ENCODE peak calls at places on chromosome 1, in six cellular contexts. G is esophagus squamous epithelium, A is PC-3, R is tibial nerve, J is breast epithelium, N is A673. T is an unnamed sample. For H3K4me1 and H3K36me3, the result is how much of the 10 kb centered on the place peaks cover.

GRCh38 chr1:201504799-201505504 is 2.0 kb downstream of the CSRP1 start:
- DNase-seq in A (peak), R (no peak), J (no peak), G (no peak), N (no peak), T (no peak)

GRCh38 chr1:178564086-178564782 is 51.3 kb downstream of the TEX35 start:
- DNase-seq in J (no peak), N (no peak), A (no peak), R (no peak), G (no peak), T (no peak)

GRCh38 chr1:116760487-116760886 is 6.3 kb downstream of the CD2 start:
- DNase-seq in R (no peak), J (no peak), G (no peak), N (no peak), A (no peak), T (no peak)

GRCh38 chr1:22533244-22533643 is 30.0 kb upstream of the EPHA8 start:
- DNase-seq in N (no peak), R (no peak), J (no peak), G (no peak), A (no peak), T (no peak)

GRCh38 chr1:18326171-18326950 is 154.4 kb upstream of the KLHDC7A start:
- DNase-seq in J (no peak), A (no peak), N (no peak), G (no peak), R (no peak), T (no peak)

GRCh38 chr1:54137532-54138061 is 15.2 kb downstream of the CDCP2 start:
- DNase-seq in R (no peak), G (no peak), N (no peak), A (peak), J (no peak), T (no peak)

GRCh38 chr1:41668967-41669366 is 184.5 kb upstream of the EDN2 start:
- DNase-seq in G (no peak), A (no peak), R (no peak), N (no peak), J (peak), T (no peak)

GRCh38 chr1:17798011-17798410 is 42.9 kb downstream of the ACTL8 start:
- DNase-seq in A (no peak), R (no peak), N (no peak), J (no peak), G (no peak), T (no peak)

GRCh38 chr1:229116114-229116513 is 154.8 kb upstream of the RAB4A start:
- DNase-seq in A (no peak), J (no peak), G (no peak), N (no peak), R (no peak), T (no peak)

GRCh38 chr1:155012760-155013602 is 10.4 kb downstream of the ZBTB7B start:
- DNase-seq in N (no peak), A (no peak), G (no peak), R (no peak), J (no peak), T (no peak)

GRCh38 chr1:3692593-3692992 is 40.3 kb downstream of the TP73 start:
- DNase-seq in R (no peak), A (no peak), G (no peak), N (no peak), J (no peak), T (no peak)

GRCh38 chr1:66919828-66920227 is 4.8 kb downstream of the DNAI4 start:
- DNase-seq in N (no peak), R (no peak), A (no peak), J (no peak), G (no peak), T (no peak)

GRCh38 chr1:156167536-156167935 is 14.2 kb downstream of the SEMA4A start:
- DNase-seq in N (peak), R (no peak), G (no peak), A (no peak), J (no peak), T (no peak)

GRCh38 chr1:16017461-16018303 is at the start of gene HSPB7:
- DNase-seq in G (no peak), J (no peak), R (peak), A (no peak), N (no peak), T (peak)

GRCh38 chr1:119767486-119767885 is 1.2 kb downstream of the HMGCS2 start:
- DNase-seq in R (no peak), J (no peak), G (no peak), A (peak), N (peak), T (no peak)

GRCh38 chr1:89104687-89105086 is 21.2 kb downstream of the GBP2 start:
- DNase-seq in N (no peak), A (no peak), R (no peak), J (no peak), G (no peak), T (no peak)

GRCh38 chr1:245751111-245751510 is 596.3 kb downstream of the KIF26B start:
- DNase-seq in N (no peak), G (no peak), A (no peak), R (no peak), J (no peak), T (no peak)

GRCh38 chr1:11749203-11749689 is 12.7 kb upstream of the C1orf167 start:
- DNase-seq in A (no peak), R (no peak), J (no peak), G (no peak), N (peak), T (no peak)

GRCh38 chr1:61241411-61241838 is 159.1 kb downstream of the NFIA start:
- DNase-seq in N (no peak), A (peak), J (no peak), G (no peak), R (peak), T (peak)

GRCh38 chr1:182718311-182718710 is 33.9 kb upstream of the RGS8 start:
- DNase-seq in A (no peak), J (no peak), G (no peak), R (no peak), N (no peak), T (no peak)

GRCh38 chr1:6870571-6870970 is 85.3 kb downstream of the CAMTA1 start:
- DNase-seq in A (no peak), N (no peak), G (no peak), J (no peak), R (no peak), T (no peak)

GRCh38 chr1:32894019-32894600 is 7.1 kb downstream of the TMEM54 start:
- DNase-seq in J (no peak), N (no peak), A (no peak), R (no peak), G (no peak), T (no peak)

GRCh38 chr1:246142320-246142893 is 364.7 kb downstream of the SMYD3 start:
- DNase-seq in G (no peak), N (peak), J (no peak), R (no peak), A (peak), T (no peak)

GRCh38 chr1:221517961-221518360 is 223.9 kb downstream of the DUSP10 start:
- DNase-seq in J (no peak), R (no peak), A (no peak), N (no peak), G (no peak), T (no peak)

GRCh38 chr1:210624722-210625121 is 296.0 kb downstream of the HHAT start:
- DNase-seq in N (peak), R (peak), J (no peak), G (no peak), A (no peak), T (no peak)

GRCh38 chr1:247548092-247548491 is 842 bp upstream of the GCSAML start:
- DNase-seq in A (no peak), R (no peak), J (no peak), N (no peak), G (no peak), T (no peak)

GRCh38 chr1:12001249-12001917 is 17.9 kb upstream of the MIIP start:
- DNase-seq in R (no peak), A (peak), J (no peak), G (no peak), N (peak), T (no peak)

GRCh38 chr1:167661527-167662436 is 31.8 kb downstream of the RCSD1 start:
- DNase-seq in N (peak), G (no peak), J (no peak), A (peak), R (no peak), T (no peak)

GRCh38 chr1:170495006-170495405 is 37.0 kb upstream of the GORAB start:
- DNase-seq in N (no peak), G (no peak), R (no peak), A (no peak), J (no peak), T (no peak)

GRCh38 chr1:201737350-201738060 is 91.5 kb upstream of the IPO9 start:
- DNase-seq in A (no peak), R (no peak), N (peak), G (no peak), J (no peak), T (peak)

GRCh38 chr1:157155658-157156057 is 17.5 kb upstream of the ETV3 start:
- DNase-seq in N (peak), R (no peak), J (no peak), A (no peak), G (no peak), T (no peak)

GRCh38 chr1:163414778-163415177 is 93.0 kb downstream of the NUF2 start:
- DNase-seq in J (no peak), G (no peak), A (no peak), N (no peak), R (no peak), T (no peak)
- H3K4me1 ChIP-seq in J (under half), G (under half), A (under half), N (under half), R (under half), T (under half)

GRCh38 chr1:93357242-93357641 is 11.5 kb downstream of the DR1 start:
- DNase-seq in R (no peak), N (no peak), J (no peak), A (no peak), G (no peak), T (no peak)
- H3K36me3 ChIP-seq in R (under half), N (half or more), J (under half), A (under half), G (under half), T (under half)

GRCh38 chr1:58154256-58154655 is 392.3 kb downstream of the OMA1 start:
- DNase-seq in A (no peak), R (no peak), J (no peak), G (no peak), N (no peak), T (no peak)
- H3K4me1 ChIP-seq in A (under half), R (under half), J (under half), G (under half), N (under half), T (under half)

DNA sequence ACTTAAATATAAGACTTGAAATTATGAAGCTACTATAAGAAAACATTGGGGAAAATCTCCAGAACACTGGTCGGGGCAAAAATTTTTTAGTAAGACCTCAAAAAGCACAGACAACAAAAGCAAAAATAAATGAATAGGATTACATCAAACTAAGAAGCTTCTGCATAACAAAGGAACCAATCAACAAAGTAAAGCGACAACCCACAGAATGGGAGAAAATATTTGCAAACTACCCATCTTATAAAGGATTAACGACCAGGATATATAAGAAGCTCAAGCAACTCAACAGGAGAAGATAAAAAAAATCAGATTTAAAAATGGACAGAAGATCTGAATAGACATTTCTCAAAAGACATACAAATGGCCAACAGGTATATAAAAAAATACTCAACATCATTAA is 19.1 kb downstream of the UCHL5 start:
- DNase-seq in R (no peak), J (no peak), N (no peak), G (no peak), A (no peak), T (no peak)
- H3K36me3 ChIP-seq in R (under half), J (under half), N (under half), G (under half), A (under half), T (under half)

GRCh38 chr1:51833700-51834099 is 44.8 kb downstream of the NRDC start:
- DNase-seq in A (peak), J (no peak), R (no peak), G (no peak), N (no peak), T (no peak)
- H3K4me1 ChIP-seq in A (under half), J (under half), R (under half), G (under half), N (under half), T (under half)

DNA sequence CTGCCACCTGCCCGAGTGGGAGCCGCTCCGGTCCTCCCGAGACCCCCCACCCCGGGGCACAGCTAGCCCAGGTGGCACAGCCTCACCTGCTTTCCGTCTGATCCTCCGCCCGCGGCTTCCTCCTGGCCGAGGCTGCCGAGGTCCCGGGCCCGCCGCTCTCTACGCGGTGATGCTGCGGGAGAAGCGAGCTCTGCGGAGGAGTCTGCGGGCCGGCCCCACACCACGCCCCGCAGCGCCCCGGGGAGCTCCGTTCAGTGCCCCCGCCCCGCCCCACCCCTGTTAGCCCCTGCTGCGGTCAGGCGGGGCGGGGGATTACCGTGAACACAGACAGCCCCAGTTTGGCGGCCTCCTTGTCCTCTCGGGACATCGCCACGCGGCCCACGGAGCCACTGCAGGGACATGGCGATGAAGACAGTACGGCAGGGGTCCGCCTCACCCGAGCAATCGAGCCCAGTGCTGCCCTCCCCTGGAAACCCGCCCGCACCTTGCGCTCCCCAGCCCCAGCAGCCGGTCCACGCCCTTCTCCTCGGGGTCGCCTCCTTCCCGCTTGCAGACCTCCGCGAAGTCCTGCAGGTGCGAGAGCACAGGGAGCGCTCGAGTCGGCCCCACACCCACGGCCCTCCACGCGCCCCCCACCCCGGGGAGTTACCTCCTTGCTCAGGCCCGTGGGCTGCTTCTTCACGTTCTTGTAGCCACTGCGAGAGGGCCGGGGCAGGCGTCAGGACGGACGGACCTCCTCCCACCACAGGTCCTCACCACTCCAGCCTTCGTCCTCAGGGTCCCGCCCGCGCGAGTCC is 933 bp downstream of the C1orf35 start:
- DNase-seq in R (no peak), A (peak), J (no peak), G (no peak), N (peak), T (no peak)
- H3K36me3 ChIP-seq in R (under half), A (under half), J (under half), G (under half), N (under half), T (under half)

GRCh38 chr1:153543738-153544135 is 1.9 kb downstream of the S100A4 start:
- DNase-seq in G (no peak), N (no peak), R (no peak), J (no peak), A (no peak), T (no peak)

GRCh38 chr1:153541641-153542569 is 1.2 kb upstream of the S100A5 start:
- DNase-seq in R (no peak), N (no peak), J (no peak), A (no peak), G (no peak), T (no peak)

GRCh38 chr1:153544453-153545066 is 1.0 kb downstream of the S100A4 start:
- DNase-seq in G (no peak), A (no peak), R (no peak), N (no peak), J (no peak), T (no peak)

GRCh38 chr1:153545067-153546055 is at the start of gene S100A4:
- DNase-seq in G (peak), J (peak), A (peak), N (peak), R (peak), T (peak)

GRCh38 chr1:153542956-153543737 is 2.4 kb upstream of the S100A5 start:
- DNase-seq in J (no peak), G (no peak), A (no peak), R (no peak), N (peak), T (no peak)
- H3K4me1 ChIP-seq in J (under half), G (half or more), A (half or more), R (under half), N (half or more), T (half or more)

T was measured in right atrium auricular region.